ENCODE peak calls at places on chromosome 20, in four cellular contexts. One of them, this sample, is unnamed.

GRCh38 chr20:1324598-1325172 is 4.3 kb downstream of the SDCBP2 start:
- DNase-seq in IMR-90: peak
- DNase-seq in neuronal stem cell: no peak
- DNase-seq in H9: no peak
- DNase-seq in this sample: no peak

GRCh38 chr20:21719592-21720214 is 14.2 kb downstream of the PAX1 start:
- DNase-seq in IMR-90: peak
- DNase-seq in neuronal stem cell: no peak
- DNase-seq in H9: no peak
- DNase-seq in this sample: no peak

GRCh38 chr20:56504373-56505005 is 20.1 kb upstream of the FAM209A start:
- DNase-seq in IMR-90: no peak
- DNase-seq in neuronal stem cell: no peak
- DNase-seq in H9: peak
- DNase-seq in this sample: peak

GRCh38 chr20:17971571-17972013 is 2.8 kb downstream of the MGME1 start:
- DNase-seq in IMR-90: peak
- DNase-seq in neuronal stem cell: no peak
- DNase-seq in H9: no peak
- DNase-seq in this sample: peak

GRCh38 chr20:63691711-63692435 is 4.6 kb upstream of the TNFRSF6B start:
- DNase-seq in IMR-90: no peak
- DNase-seq in neuronal stem cell: no peak
- DNase-seq in H9: no peak
- DNase-seq in this sample: no peak

GRCh38 chr20:18916886-18917785 is 103.6 kb downstream of the SCP2D1 start:
- DNase-seq in IMR-90: no peak
- DNase-seq in neuronal stem cell: no peak
- DNase-seq in H9: no peak
- DNase-seq in this sample: no peak

GRCh38 chr20:32562495-32562911 is 22.6 kb downstream of the NOL4L start:
- DNase-seq in IMR-90: no peak
- DNase-seq in neuronal stem cell: no peak
- DNase-seq in H9: no peak
- DNase-seq in this sample: peak

GRCh38 chr20:57743450-57744095 is 33.8 kb upstream of the PMEPA1 start:
- DNase-seq in IMR-90: no peak
- DNase-seq in neuronal stem cell: no peak
- DNase-seq in H9: no peak
- DNase-seq in this sample: no peak

GRCh38 chr20:48238326-48238725 is 453.0 kb upstream of the SULF2 start:
- DNase-seq in IMR-90: peak
- DNase-seq in neuronal stem cell: no peak
- DNase-seq in H9: no peak
- DNase-seq in this sample: peak

GRCh38 chr20:1838479-1839279 is 56.5 kb upstream of the SIRPA start:
- DNase-seq in IMR-90: no peak
- DNase-seq in neuronal stem cell: no peak
- DNase-seq in H9: no peak
- DNase-seq in this sample: peak

GRCh38 chr20:51802170-51802745 is at the start of gene SALL4:
- DNase-seq in IMR-90: no peak
- DNase-seq in neuronal stem cell: peak
- DNase-seq in H9: peak
- DNase-seq in this sample: peak

GRCh38 chr20:52684911-52685310 is 287.2 kb upstream of the TSHZ2 start:
- DNase-seq in IMR-90: no peak
- DNase-seq in neuronal stem cell: no peak
- DNase-seq in H9: no peak
- DNase-seq in this sample: no peak

DNA sequence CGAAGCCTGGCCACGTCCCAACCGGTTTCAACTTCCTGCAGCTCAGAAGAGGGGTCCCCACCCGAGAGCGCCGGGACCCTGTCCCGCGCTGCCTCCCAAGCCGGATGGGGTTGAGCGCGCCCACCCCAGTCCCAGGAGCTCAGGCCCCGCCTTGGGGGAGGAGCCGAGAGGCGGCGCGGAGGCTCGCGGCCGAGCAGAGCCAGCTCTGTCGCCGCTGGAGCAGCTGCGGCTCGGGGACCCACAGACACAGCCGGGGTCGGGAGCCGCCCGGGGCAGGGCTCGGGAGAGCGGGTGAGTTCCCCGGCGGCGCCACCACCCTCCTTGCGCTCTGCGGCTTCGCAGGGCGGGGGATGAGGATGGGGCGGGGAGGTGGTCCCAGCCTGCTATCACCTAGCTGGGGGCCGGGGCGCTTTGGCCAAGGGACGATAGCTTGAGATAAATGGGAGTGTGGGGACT is at the start of gene PPP1R16B:
- DNase-seq in IMR-90: no peak
- DNase-seq in neuronal stem cell: peak
- DNase-seq in H9: peak
- DNase-seq in this sample: peak
- H3K9ac ChIP-seq in IMR-90: no peak
- H3K9ac ChIP-seq in neuronal stem cell: peak
- H3K9ac ChIP-seq in H9: peak
- H3K9ac ChIP-seq in this sample: peak

GRCh38 chr20:46905364-46906125 is 10.9 kb downstream of the EYA2 start:
- DNase-seq in IMR-90: no peak
- DNase-seq in neuronal stem cell: no peak
- DNase-seq in H9: no peak
- DNase-seq in this sample: no peak

GRCh38 chr20:46900826-46901225 is 6.2 kb downstream of the EYA2 start:
- DNase-seq in IMR-90: no peak
- DNase-seq in neuronal stem cell: no peak
- DNase-seq in H9: no peak
- DNase-seq in this sample: no peak

GRCh38 chr20:46901638-46902037 is 7.0 kb downstream of the EYA2 start:
- DNase-seq in IMR-90: no peak
- DNase-seq in neuronal stem cell: no peak
- DNase-seq in H9: no peak
- DNase-seq in this sample: no peak

GRCh38 chr20:46903256-46903655 is 8.6 kb downstream of the EYA2 start:
- DNase-seq in IMR-90: no peak
- DNase-seq in neuronal stem cell: no peak
- DNase-seq in H9: no peak
- DNase-seq in this sample: no peak

GRCh38 chr20:46903937-46904336 is 9.3 kb downstream of the EYA2 start:
- DNase-seq in IMR-90: no peak
- DNase-seq in neuronal stem cell: no peak
- DNase-seq in H9: no peak
- DNase-seq in this sample: no peak
- H2BK120ac ChIP-seq in IMR-90: no peak
- H2BK120ac ChIP-seq in neuronal stem cell: no peak
- H2BK120ac ChIP-seq in H9: no peak
- H2BK120ac ChIP-seq in this sample: no peak

GRCh38 chr20:38927902-38928578 is 1.8 kb downstream of the FAM83D start:
- DNase-seq in IMR-90: no peak
- DNase-seq in neuronal stem cell: no peak
- DNase-seq in H9: no peak
- DNase-seq in this sample: no peak
- H3K23ac ChIP-seq in IMR-90: peak
- H3K23ac ChIP-seq in neuronal stem cell: peak
- H3K23ac ChIP-seq in H9: no peak
- H3K23ac ChIP-seq in this sample: no peak

GRCh38 chr20:36099106-36099505 is 55.4 kb upstream of the EPB41L1 start:
- DNase-seq in IMR-90: no peak
- DNase-seq in neuronal stem cell: no peak
- DNase-seq in H9: no peak
- DNase-seq in this sample: no peak

GRCh38 chr20:36102809-36103596 is 51.5 kb upstream of the EPB41L1 start:
- DNase-seq in IMR-90: no peak
- DNase-seq in neuronal stem cell: no peak
- DNase-seq in H9: no peak
- DNase-seq in this sample: no peak

GRCh38 chr20:36098364-36098763 is 56.2 kb upstream of the EPB41L1 start:
- DNase-seq in IMR-90: peak
- DNase-seq in neuronal stem cell: no peak
- DNase-seq in H9: no peak
- DNase-seq in this sample: no peak

GRCh38 chr20:36102306-36102705 is 52.2 kb upstream of the EPB41L1 start:
- DNase-seq in IMR-90: no peak
- DNase-seq in neuronal stem cell: no peak
- DNase-seq in H9: no peak
- DNase-seq in this sample: no peak

GRCh38 chr20:36101201-36101600 is 53.3 kb upstream of the EPB41L1 start:
- DNase-seq in IMR-90: no peak
- DNase-seq in neuronal stem cell: no peak
- DNase-seq in H9: no peak
- DNase-seq in this sample: no peak
- H3K9ac ChIP-seq in IMR-90: no peak
- H3K9ac ChIP-seq in neuronal stem cell: no peak
- H3K9ac ChIP-seq in H9: no peak
- H3K9ac ChIP-seq in this sample: no peak

GRCh38 chr20:237479-237878 is 10.4 kb downstream of the DEFB129 start:
- DNase-seq in IMR-90: peak
- DNase-seq in neuronal stem cell: no peak
- DNase-seq in H9: no peak
- DNase-seq in this sample: no peak
- H2BK120ac ChIP-seq in IMR-90: no peak
- H2BK120ac ChIP-seq in neuronal stem cell: no peak
- H2BK120ac ChIP-seq in H9: no peak
- H2BK120ac ChIP-seq in this sample: no peak

GRCh38 chr20:62428396-62429160 is 1.2 kb upstream of the RBBP8NL start:
- DNase-seq in IMR-90: no peak
- DNase-seq in neuronal stem cell: no peak
- DNase-seq in H9: no peak
- DNase-seq in this sample: no peak
- H3K23ac ChIP-seq in IMR-90: no peak
- H3K23ac ChIP-seq in neuronal stem cell: no peak
- H3K23ac ChIP-seq in H9: no peak
- H3K23ac ChIP-seq in this sample: peak

DNA sequence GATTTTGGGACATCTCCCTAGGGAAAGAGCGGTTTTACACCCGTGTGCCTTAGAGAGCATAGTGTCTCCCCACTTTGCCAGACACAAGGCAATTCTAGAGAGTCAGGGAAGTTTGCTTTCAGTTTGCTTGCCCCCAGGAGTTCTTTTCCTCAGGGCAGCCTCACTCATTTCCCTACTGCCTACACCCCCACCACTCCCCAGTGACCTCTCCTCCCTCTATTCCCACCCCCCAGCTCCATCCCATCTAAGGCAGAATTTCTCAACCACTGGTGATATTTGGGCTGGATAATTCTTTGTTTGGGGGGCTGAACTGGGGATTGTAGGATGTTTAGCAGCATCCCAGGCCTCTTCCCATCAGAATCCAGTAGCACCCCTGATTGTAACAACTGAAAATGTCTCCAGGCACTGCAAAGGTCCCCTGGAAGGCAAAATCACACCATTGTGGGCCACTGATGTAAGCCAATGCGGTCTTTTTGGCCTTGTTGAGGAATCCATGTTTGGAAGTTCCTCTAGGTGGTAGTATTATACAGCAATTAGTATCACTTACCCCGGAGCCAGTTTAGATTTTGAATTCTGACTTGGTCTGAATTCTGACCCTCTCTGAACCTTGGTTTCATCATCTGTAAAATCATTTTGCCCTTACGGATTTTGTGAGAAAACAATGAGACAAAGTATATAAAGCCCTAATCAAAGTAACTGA is 1.3 kb downstream of the EPPIN start:
- DNase-seq in IMR-90: peak
- DNase-seq in neuronal stem cell: peak
- DNase-seq in H9: peak
- DNase-seq in this sample: peak
- H3K9ac ChIP-seq in IMR-90: no peak
- H3K9ac ChIP-seq in neuronal stem cell: no peak
- H3K9ac ChIP-seq in H9: no peak
- H3K9ac ChIP-seq in this sample: no peak

GRCh38 chr20:44187763-44188709 is 1.0 kb upstream of the JPH2 start:
- DNase-seq in IMR-90: peak
- DNase-seq in neuronal stem cell: no peak
- DNase-seq in H9: no peak
- DNase-seq in this sample: no peak
- H2BK120ac ChIP-seq in IMR-90: peak
- H2BK120ac ChIP-seq in neuronal stem cell: no peak
- H2BK120ac ChIP-seq in H9: no peak
- H2BK120ac ChIP-seq in this sample: no peak

DNA sequence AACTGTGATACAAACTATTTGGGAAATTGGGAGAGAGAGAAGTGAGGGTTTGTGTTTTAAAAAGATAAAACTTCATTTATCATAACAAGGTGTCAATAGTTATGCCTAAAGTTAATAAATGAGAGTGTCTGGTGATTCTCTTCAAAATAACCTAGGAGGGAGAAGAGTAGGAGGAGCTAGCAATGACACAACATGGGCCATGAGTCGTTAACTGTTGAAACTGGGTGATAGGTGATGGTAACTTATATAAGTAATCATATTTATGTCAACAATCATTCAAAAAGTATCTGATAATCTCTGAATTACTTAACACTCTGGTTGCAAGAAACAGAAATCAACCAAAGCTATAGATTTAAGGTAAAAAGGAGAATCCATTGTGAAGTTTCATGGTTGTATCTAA is 46.8 kb upstream of the INSM1 start:
- DNase-seq in IMR-90: no peak
- DNase-seq in neuronal stem cell: no peak
- DNase-seq in H9: no peak
- DNase-seq in this sample: no peak
- H3K23ac ChIP-seq in IMR-90: no peak
- H3K23ac ChIP-seq in neuronal stem cell: no peak
- H3K23ac ChIP-seq in H9: no peak
- H3K23ac ChIP-seq in this sample: no peak

GRCh38 chr20:34299925-34300806 is 3.0 kb downstream of the AHCY start:
- DNase-seq in IMR-90: peak
- DNase-seq in neuronal stem cell: no peak
- DNase-seq in H9: no peak
- DNase-seq in this sample: no peak
- H3K9ac ChIP-seq in IMR-90: no peak
- H3K9ac ChIP-seq in neuronal stem cell: no peak
- H3K9ac ChIP-seq in H9: no peak
- H3K9ac ChIP-seq in this sample: peak

This sample was measured in mesendoderm.